ENCODE peak calls at places on chromosomes 5 and 9, in seven cellular contexts. One of them, this sample, is unnamed.
A peak's percentile ranks its signal among the peaks of the same experiment; 100 is the strongest.

GRCh38 chr5:124474821-124475220 is 271.6 kb downstream of the ZNF608 start:
- DNase-seq in ovary: no peak
- DNase-seq in GM23248: peak; percentile 8
- DNase-seq in anterior cingulate cortex: no peak
- DNase-seq in stimulated activated CD4-positive, alpha-beta T cell treated with anti-CD3 and anti-CD28 coated beads, Interleukin-2, amount 100 ng/mL, for 4 hours: no peak
- DNase-seq in naive thymus-derived CD4-positive, alpha-beta T cell: no peak
- DNase-seq in cardiac fibroblast: peak; percentile 7
- DNase-seq in this sample: peak; percentile 8

GRCh38 chr5:36440300-36440699 is 138.6 kb upstream of the RANBP3L start:
- DNase-seq in ovary: no peak
- DNase-seq in GM23248: no peak
- DNase-seq in anterior cingulate cortex: no peak
- DNase-seq in stimulated activated CD4-positive, alpha-beta T cell treated with anti-CD3 and anti-CD28 coated beads, Interleukin-2, amount 100 ng/mL, for 4 hours: no peak
- DNase-seq in naive thymus-derived CD4-positive, alpha-beta T cell: no peak
- DNase-seq in cardiac fibroblast: no peak
- DNase-seq in this sample: no peak

GRCh38 chr5:169637085-169637855 is at the start of gene DOCK2:
- DNase-seq in ovary: no peak
- DNase-seq in GM23248: peak; percentile 18
- DNase-seq in anterior cingulate cortex: no peak
- DNase-seq in stimulated activated CD4-positive, alpha-beta T cell treated with anti-CD3 and anti-CD28 coated beads, Interleukin-2, amount 100 ng/mL, for 4 hours: peak; percentile 47
- DNase-seq in naive thymus-derived CD4-positive, alpha-beta T cell: peak; percentile 64
- DNase-seq in cardiac fibroblast: no peak
- DNase-seq in this sample: no peak

GRCh38 chr9:124749284-124749683 is 21.8 kb downstream of the NR6A1 start:
- DNase-seq in ovary: no peak
- DNase-seq in GM23248: no peak
- DNase-seq in anterior cingulate cortex: no peak
- DNase-seq in stimulated activated CD4-positive, alpha-beta T cell treated with anti-CD3 and anti-CD28 coated beads, Interleukin-2, amount 100 ng/mL, for 4 hours: no peak
- DNase-seq in naive thymus-derived CD4-positive, alpha-beta T cell: no peak
- DNase-seq in cardiac fibroblast: no peak
- DNase-seq in this sample: no peak

GRCh38 chr5:149550267-149550582 is 1.0 kb downstream of the CSNK1A1 start:
- DNase-seq in ovary: no peak
- DNase-seq in GM23248: peak; percentile 90
- DNase-seq in anterior cingulate cortex: no peak
- DNase-seq in stimulated activated CD4-positive, alpha-beta T cell treated with anti-CD3 and anti-CD28 coated beads, Interleukin-2, amount 100 ng/mL, for 4 hours: no peak
- DNase-seq in naive thymus-derived CD4-positive, alpha-beta T cell: peak; percentile 7
- DNase-seq in cardiac fibroblast: peak; percentile 71
- DNase-seq in this sample: peak; percentile 81

GRCh38 chr5:169354921-169355320 is 54.0 kb upstream of the SLIT3 start:
- DNase-seq in ovary: no peak
- DNase-seq in GM23248: peak; percentile 42
- DNase-seq in anterior cingulate cortex: no peak
- DNase-seq in stimulated activated CD4-positive, alpha-beta T cell treated with anti-CD3 and anti-CD28 coated beads, Interleukin-2, amount 100 ng/mL, for 4 hours: no peak
- DNase-seq in naive thymus-derived CD4-positive, alpha-beta T cell: no peak
- DNase-seq in cardiac fibroblast: no peak
- DNase-seq in this sample: no peak

GRCh38 chr5:83473344-83474169 is 2.0 kb downstream of the VCAN start:
- DNase-seq in ovary: peak; percentile 58
- DNase-seq in GM23248: peak; percentile 97
- DNase-seq in anterior cingulate cortex: peak; percentile 82
- DNase-seq in stimulated activated CD4-positive, alpha-beta T cell treated with anti-CD3 and anti-CD28 coated beads, Interleukin-2, amount 100 ng/mL, for 4 hours: peak; percentile 13
- DNase-seq in naive thymus-derived CD4-positive, alpha-beta T cell: peak; percentile 22
- DNase-seq in cardiac fibroblast: peak; percentile 99
- DNase-seq in this sample: peak; percentile 99

GRCh38 chr5:83955916-83956315 is 235.3 kb upstream of the HAPLN1 start:
- DNase-seq in ovary: no peak
- DNase-seq in GM23248: peak; percentile 70
- DNase-seq in anterior cingulate cortex: no peak
- DNase-seq in stimulated activated CD4-positive, alpha-beta T cell treated with anti-CD3 and anti-CD28 coated beads, Interleukin-2, amount 100 ng/mL, for 4 hours: no peak
- DNase-seq in naive thymus-derived CD4-positive, alpha-beta T cell: no peak
- DNase-seq in cardiac fibroblast: peak; percentile 26
- DNase-seq in this sample: peak; percentile 48

GRCh38 chr9:133528887-133529262 is 4.1 kb upstream of the MYMK start:
- DNase-seq in ovary: no peak
- DNase-seq in GM23248: no peak
- DNase-seq in anterior cingulate cortex: no peak
- DNase-seq in stimulated activated CD4-positive, alpha-beta T cell treated with anti-CD3 and anti-CD28 coated beads, Interleukin-2, amount 100 ng/mL, for 4 hours: no peak
- DNase-seq in naive thymus-derived CD4-positive, alpha-beta T cell: no peak
- DNase-seq in cardiac fibroblast: no peak
- DNase-seq in this sample: no peak

GRCh38 chr9:13351768-13352386 is 72.4 kb upstream of the MPDZ start:
- DNase-seq in ovary: no peak
- DNase-seq in GM23248: peak; percentile 82
- DNase-seq in anterior cingulate cortex: no peak
- DNase-seq in stimulated activated CD4-positive, alpha-beta T cell treated with anti-CD3 and anti-CD28 coated beads, Interleukin-2, amount 100 ng/mL, for 4 hours: no peak
- DNase-seq in naive thymus-derived CD4-positive, alpha-beta T cell: no peak
- DNase-seq in cardiac fibroblast: peak; percentile 86
- DNase-seq in this sample: peak; percentile 90

GRCh38 chr9:5493597-5494511 is 16.5 kb upstream of the PDCD1LG2 start:
- DNase-seq in ovary: no peak
- DNase-seq in GM23248: peak; percentile 92
- DNase-seq in anterior cingulate cortex: no peak
- DNase-seq in stimulated activated CD4-positive, alpha-beta T cell treated with anti-CD3 and anti-CD28 coated beads, Interleukin-2, amount 100 ng/mL, for 4 hours: no peak
- DNase-seq in naive thymus-derived CD4-positive, alpha-beta T cell: no peak
- DNase-seq in cardiac fibroblast: peak; percentile 81
- DNase-seq in this sample: peak; percentile 78

GRCh38 chr9:130036099-130036498 is 6.9 kb downstream of the FNBP1 start:
- DNase-seq in ovary: no peak
- DNase-seq in GM23248: peak; percentile 75
- DNase-seq in anterior cingulate cortex: no peak
- DNase-seq in stimulated activated CD4-positive, alpha-beta T cell treated with anti-CD3 and anti-CD28 coated beads, Interleukin-2, amount 100 ng/mL, for 4 hours: no peak
- DNase-seq in naive thymus-derived CD4-positive, alpha-beta T cell: no peak
- DNase-seq in cardiac fibroblast: peak; percentile 56
- DNase-seq in this sample: peak; percentile 55

GRCh38 chr9:118222375-118222774 is 518.2 kb downstream of the TLR4 start:
- DNase-seq in ovary: no peak
- DNase-seq in GM23248: no peak
- DNase-seq in anterior cingulate cortex: peak; percentile 1
- DNase-seq in stimulated activated CD4-positive, alpha-beta T cell treated with anti-CD3 and anti-CD28 coated beads, Interleukin-2, amount 100 ng/mL, for 4 hours: no peak
- DNase-seq in naive thymus-derived CD4-positive, alpha-beta T cell: no peak
- DNase-seq in cardiac fibroblast: no peak
- DNase-seq in this sample: no peak

GRCh38 chr9:87184956-87185642 is 237.8 kb upstream of the GAS1 start:
- DNase-seq in ovary: no peak
- DNase-seq in GM23248: peak; percentile 40
- DNase-seq in anterior cingulate cortex: no peak
- DNase-seq in stimulated activated CD4-positive, alpha-beta T cell treated with anti-CD3 and anti-CD28 coated beads, Interleukin-2, amount 100 ng/mL, for 4 hours: no peak
- DNase-seq in naive thymus-derived CD4-positive, alpha-beta T cell: no peak
- DNase-seq in cardiac fibroblast: peak; percentile 70
- DNase-seq in this sample: peak; percentile 52

GRCh38 chr9:70580593-70581195 is 166.2 kb upstream of the KLF9 start:
- DNase-seq in ovary: no peak
- DNase-seq in GM23248: no peak
- DNase-seq in anterior cingulate cortex: no peak
- DNase-seq in stimulated activated CD4-positive, alpha-beta T cell treated with anti-CD3 and anti-CD28 coated beads, Interleukin-2, amount 100 ng/mL, for 4 hours: no peak
- DNase-seq in naive thymus-derived CD4-positive, alpha-beta T cell: no peak
- DNase-seq in cardiac fibroblast: no peak
- DNase-seq in this sample: no peak

GRCh38 chr9:34446468-34446891 is 11.9 kb downstream of the FAM219A start:
- DNase-seq in ovary: no peak
- DNase-seq in GM23248: peak; percentile 74
- DNase-seq in anterior cingulate cortex: no peak
- DNase-seq in stimulated activated CD4-positive, alpha-beta T cell treated with anti-CD3 and anti-CD28 coated beads, Interleukin-2, amount 100 ng/mL, for 4 hours: no peak
- DNase-seq in naive thymus-derived CD4-positive, alpha-beta T cell: no peak
- DNase-seq in cardiac fibroblast: peak; percentile 19
- DNase-seq in this sample: peak; percentile 43

GRCh38 chr9:98380065-98380681 is 124.7 kb upstream of the TBC1D2 start:
- DNase-seq in ovary: no peak
- DNase-seq in GM23248: peak; percentile 77
- DNase-seq in anterior cingulate cortex: no peak
- DNase-seq in stimulated activated CD4-positive, alpha-beta T cell treated with anti-CD3 and anti-CD28 coated beads, Interleukin-2, amount 100 ng/mL, for 4 hours: no peak
- DNase-seq in naive thymus-derived CD4-positive, alpha-beta T cell: no peak
- DNase-seq in cardiac fibroblast: peak; percentile 67
- DNase-seq in this sample: peak; percentile 50

GRCh38 chr9:13149454-13149853 is 130.0 kb downstream of the MPDZ start:
- DNase-seq in ovary: no peak
- DNase-seq in GM23248: no peak
- DNase-seq in anterior cingulate cortex: no peak
- DNase-seq in stimulated activated CD4-positive, alpha-beta T cell treated with anti-CD3 and anti-CD28 coated beads, Interleukin-2, amount 100 ng/mL, for 4 hours: no peak
- DNase-seq in naive thymus-derived CD4-positive, alpha-beta T cell: no peak
- DNase-seq in cardiac fibroblast: no peak
- DNase-seq in this sample: no peak

GRCh38 chr9:82783045-82783444 is 279.9 kb downstream of the RASEF start:
- DNase-seq in ovary: no peak
- DNase-seq in GM23248: no peak
- DNase-seq in anterior cingulate cortex: no peak
- DNase-seq in stimulated activated CD4-positive, alpha-beta T cell treated with anti-CD3 and anti-CD28 coated beads, Interleukin-2, amount 100 ng/mL, for 4 hours: no peak
- DNase-seq in naive thymus-derived CD4-positive, alpha-beta T cell: no peak
- DNase-seq in cardiac fibroblast: no peak
- DNase-seq in this sample: no peak

GRCh38 chr9:114049453-114050225 is 28.5 kb downstream of the AMBP start:
- DNase-seq in ovary: no peak
- DNase-seq in GM23248: no peak
- DNase-seq in anterior cingulate cortex: no peak
- DNase-seq in stimulated activated CD4-positive, alpha-beta T cell treated with anti-CD3 and anti-CD28 coated beads, Interleukin-2, amount 100 ng/mL, for 4 hours: no peak
- DNase-seq in naive thymus-derived CD4-positive, alpha-beta T cell: no peak
- DNase-seq in cardiac fibroblast: no peak
- DNase-seq in this sample: no peak

GRCh38 chr9:123716339-123716738 is 213.6 kb downstream of the DENND1A start:
- DNase-seq in ovary: no peak
- DNase-seq in GM23248: no peak
- DNase-seq in anterior cingulate cortex: no peak
- DNase-seq in stimulated activated CD4-positive, alpha-beta T cell treated with anti-CD3 and anti-CD28 coated beads, Interleukin-2, amount 100 ng/mL, for 4 hours: no peak
- DNase-seq in naive thymus-derived CD4-positive, alpha-beta T cell: no peak
- DNase-seq in cardiac fibroblast: no peak
- DNase-seq in this sample: no peak

GRCh38 chr5:180862645-180863044 is 1.6 kb upstream of the ZFP62 start:
- DNase-seq in ovary: peak; percentile 26
- DNase-seq in GM23248: no peak
- DNase-seq in anterior cingulate cortex: no peak
- DNase-seq in stimulated activated CD4-positive, alpha-beta T cell treated with anti-CD3 and anti-CD28 coated beads, Interleukin-2, amount 100 ng/mL, for 4 hours: no peak
- DNase-seq in naive thymus-derived CD4-positive, alpha-beta T cell: no peak
- DNase-seq in cardiac fibroblast: no peak
- DNase-seq in this sample: no peak

GRCh38 chr5:95262933-95263660 is 21.8 kb downstream of the MCTP1 start:
- DNase-seq in ovary: no peak
- DNase-seq in GM23248: no peak
- DNase-seq in anterior cingulate cortex: peak; percentile 33
- DNase-seq in stimulated activated CD4-positive, alpha-beta T cell treated with anti-CD3 and anti-CD28 coated beads, Interleukin-2, amount 100 ng/mL, for 4 hours: no peak
- DNase-seq in naive thymus-derived CD4-positive, alpha-beta T cell: no peak
- DNase-seq in cardiac fibroblast: no peak
- DNase-seq in this sample: no peak

GRCh38 chr9:90070056-90070455 is 465.2 kb downstream of the GADD45G start:
- DNase-seq in ovary: no peak
- DNase-seq in GM23248: peak; percentile 11
- DNase-seq in anterior cingulate cortex: no peak
- DNase-seq in stimulated activated CD4-positive, alpha-beta T cell treated with anti-CD3 and anti-CD28 coated beads, Interleukin-2, amount 100 ng/mL, for 4 hours: no peak
- DNase-seq in naive thymus-derived CD4-positive, alpha-beta T cell: no peak
- DNase-seq in cardiac fibroblast: no peak
- DNase-seq in this sample: no peak

GRCh38 chr9:112233769-112234168 is 58.7 kb upstream of the SUSD1 start:
- DNase-seq in ovary: no peak
- DNase-seq in GM23248: peak; percentile 85
- DNase-seq in anterior cingulate cortex: no peak
- DNase-seq in stimulated activated CD4-positive, alpha-beta T cell treated with anti-CD3 and anti-CD28 coated beads, Interleukin-2, amount 100 ng/mL, for 4 hours: no peak
- DNase-seq in naive thymus-derived CD4-positive, alpha-beta T cell: no peak
- DNase-seq in cardiac fibroblast: peak; percentile 85
- DNase-seq in this sample: peak; percentile 82

GRCh38 chr9:76321185-76321828 is 72.9 kb downstream of the RFK start:
- DNase-seq in ovary: no peak
- DNase-seq in GM23248: peak; percentile 43
- DNase-seq in anterior cingulate cortex: no peak
- DNase-seq in stimulated activated CD4-positive, alpha-beta T cell treated with anti-CD3 and anti-CD28 coated beads, Interleukin-2, amount 100 ng/mL, for 4 hours: no peak
- DNase-seq in naive thymus-derived CD4-positive, alpha-beta T cell: no peak
- DNase-seq in cardiac fibroblast: peak; percentile 51
- DNase-seq in this sample: peak; percentile 56

GRCh38 chr9:109972026-109973005 is 192.3 kb downstream of the PALM2AKAP2 start:
- DNase-seq in ovary: no peak
- DNase-seq in GM23248: no peak
- DNase-seq in anterior cingulate cortex: no peak
- DNase-seq in stimulated activated CD4-positive, alpha-beta T cell treated with anti-CD3 and anti-CD28 coated beads, Interleukin-2, amount 100 ng/mL, for 4 hours: no peak
- DNase-seq in naive thymus-derived CD4-positive, alpha-beta T cell: no peak
- DNase-seq in cardiac fibroblast: no peak
- DNase-seq in this sample: no peak

GRCh38 chr5:141382469-141383294 is at the start of gene PCDHGA7:
- DNase-seq in ovary: no peak
- DNase-seq in GM23248: no peak
- DNase-seq in anterior cingulate cortex: no peak
- DNase-seq in stimulated activated CD4-positive, alpha-beta T cell treated with anti-CD3 and anti-CD28 coated beads, Interleukin-2, amount 100 ng/mL, for 4 hours: no peak
- DNase-seq in naive thymus-derived CD4-positive, alpha-beta T cell: no peak
- DNase-seq in cardiac fibroblast: peak; percentile 48
- DNase-seq in this sample: peak; percentile 68